ENCODE peak calls at places on chromosomes 6 and 20, in four cellular contexts. L, P, X and V are unnamed samples. For H3K36me3, the result is how much of the 10 kb centered on the place peaks cover.

GRCh38 chr6:46491201-46491788 is at the start of gene RCAN2:
- DNase-seq in L (peak), P (no peak), X (peak), V (peak)

GRCh38 chr20:36969478-36970186 is 18.1 kb upstream of the SAMHD1 start:
- DNase-seq in L (no peak), P (no peak), X (no peak), V (no peak)

GRCh38 chr6:71537717-71538116 is 249.1 kb downstream of the OGFRL1 start:
- DNase-seq in L (no peak), P (no peak), X (no peak), V (no peak)

GRCh38 chr20:48456361-48457184 is 371.2 kb downstream of the PREX1 start:
- DNase-seq in L (no peak), P (peak), X (no peak), V (no peak)

GRCh38 chr20:56626367-56627121 is 2.6 kb upstream of the TFAP2C start:
- DNase-seq in L (no peak), P (no peak), X (no peak), V (no peak)

GRCh38 chr20:36573103-36573797 is at the start of gene TGIF2:
- DNase-seq in L (peak), P (peak), X (peak), V (peak)

GRCh38 chr20:11689262-11689661 is 228.4 kb upstream of the BTBD3 start:
- DNase-seq in L (no peak), P (no peak), X (no peak), V (no peak)

GRCh38 chr20:63163171-63163570 is 52.8 kb downstream of the YTHDF1 start:
- DNase-seq in L (peak), P (no peak), X (no peak), V (peak)

GRCh38 chr6:64293298-64293697 is 657.7 kb downstream of the PHF3 start:
- DNase-seq in L (no peak), P (no peak), X (no peak), V (no peak)

GRCh38 chr20:51172558-51173428 is 149.9 kb upstream of the KCNG1 start:
- DNase-seq in L (no peak), P (no peak), X (no peak), V (no peak)

GRCh38 chr6:112176175-112176574 is 78.2 kb downstream of the LAMA4 start:
- DNase-seq in L (no peak), P (no peak), X (no peak), V (no peak)

GRCh38 chr6:29419516-29419915 is 4.8 kb downstream of the OR12D1 start:
- DNase-seq in L (no peak), P (no peak), X (no peak), V (no peak)

GRCh38 chr20:63847374-63848002 is 13.8 kb upstream of the ABHD16B start:
- DNase-seq in L (no peak), P (no peak), X (no peak), V (no peak)

GRCh38 chr6:108165714-108166663 is at the start of gene NR2E1:
- DNase-seq in L (no peak), P (no peak), X (no peak), V (no peak)

GRCh38 chr20:45044601-45045000 is 56.3 kb downstream of the KCNS1 start:
- DNase-seq in L (no peak), P (no peak), X (no peak), V (no peak)

GRCh38 chr20:17610566-17611289 is 40.9 kb downstream of the DSTN start:
- DNase-seq in L (no peak), P (no peak), X (no peak), V (peak)

GRCh38 chr6:147167009-147167408 is 37.2 kb upstream of the STXBP5 start:
- DNase-seq in L (no peak), P (no peak), X (no peak), V (no peak)

GRCh38 chr20:62642666-62643520 is 590 bp downstream of the SLCO4A1 start:
- DNase-seq in L (peak), P (no peak), X (no peak), V (no peak)

GRCh38 chr6:39792501-39793450 is 600 bp downstream of the DAAM2 start:
- DNase-seq in L (peak), P (no peak), X (no peak), V (peak)

GRCh38 chr6:144007779-144008500 is at the start of gene PLAGL1:
- DNase-seq in L (peak), P (no peak), X (peak), V (peak)

GRCh38 chr6:136153976-136154375 is 96.1 kb downstream of the MTFR2 start:
- DNase-seq in L (peak), P (no peak), X (no peak), V (no peak)

GRCh38 chr6:69719602-69720193 is 77.1 kb downstream of the LMBRD1 start:
- DNase-seq in L (no peak), P (no peak), X (no peak), V (no peak)

GRCh38 chr6:150256618-150257272 is 112.1 kb upstream of the IYD start:
- DNase-seq in L (no peak), P (no peak), X (no peak), V (no peak)

GRCh38 chr20:9838035-9838377 is 870 bp downstream of the PAK5 start:
- DNase-seq in L (no peak), P (no peak), X (no peak), V (no peak)

GRCh38 chr20:38143238-38143645 is 21.8 kb downstream of the TGM2 start:
- DNase-seq in L (no peak), P (no peak), X (no peak), V (peak)
- H3K36me3 ChIP-seq in L (half or more), P (under half), X (half or more), V (under half)

GRCh38 chr6:159769470-159769869 is 7.6 kb downstream of the ACAT2 start:
- DNase-seq in L (no peak), P (no peak), X (no peak), V (no peak)
- H3K36me3 ChIP-seq in L (half or more), P (under half), X (under half), V (under half)

DNA sequence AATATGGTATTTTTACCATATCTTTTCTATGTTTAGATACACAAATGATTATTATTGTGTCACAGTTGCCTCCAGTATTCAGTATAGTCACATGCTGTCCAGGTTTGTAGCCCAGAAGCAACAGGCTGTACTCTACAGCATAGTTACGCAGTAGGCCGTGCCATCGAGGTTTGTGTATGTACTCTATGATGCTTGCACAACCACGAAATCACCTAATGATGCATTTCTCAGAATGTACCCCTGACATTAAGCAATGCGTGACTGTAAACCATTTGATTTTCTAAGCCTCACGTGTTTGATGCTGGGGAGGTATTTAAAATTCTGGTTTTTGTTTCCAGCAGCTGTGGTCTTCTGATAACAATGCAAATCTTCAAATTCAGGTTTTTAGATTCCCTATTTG is 207.6 kb downstream of the UST start:
- DNase-seq in L (no peak), P (no peak), X (no peak), V (no peak)
- H3K36me3 ChIP-seq in L (under half), P (under half), X (under half), V (under half)

GRCh38 chr6:35064508-35065440 is 76.4 kb downstream of the TCP11 start:
- DNase-seq in L (no peak), P (no peak), X (no peak), V (peak)
- H3K36me3 ChIP-seq in L (half or more), P (under half), X (half or more), V (under half)

DNA sequence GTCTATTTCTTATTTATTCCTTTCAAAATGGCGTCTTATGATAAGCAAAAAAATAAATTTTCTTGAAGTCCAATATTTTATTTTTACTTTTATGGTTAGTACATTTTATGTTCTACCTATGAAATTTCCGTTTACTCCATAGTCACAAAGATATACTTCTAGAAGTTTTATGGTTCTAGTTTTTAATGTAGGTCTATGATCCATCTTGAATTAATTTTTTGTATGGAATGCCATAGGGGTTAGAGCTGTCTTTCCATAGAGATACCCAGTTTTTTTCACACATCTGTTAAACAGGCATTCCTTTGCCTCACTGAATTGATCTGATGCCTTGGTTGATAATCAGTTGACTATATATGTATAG is 24.9 kb upstream of the ASIP start:
- DNase-seq in L (no peak), P (no peak), X (no peak), V (no peak)
- H3K36me3 ChIP-seq in L (under half), P (under half), X (under half), V (under half)

GRCh38 chr6:137852346-137852745 is 14.7 kb upstream of the TNFAIP3 start:
- DNase-seq in L (no peak), P (no peak), X (no peak), V (no peak)

GRCh38 chr6:137850816-137851602 is 16.1 kb upstream of the TNFAIP3 start:
- DNase-seq in L (no peak), P (no peak), X (no peak), V (no peak)

GRCh38 chr6:137853569-137854213 is 13.4 kb upstream of the TNFAIP3 start:
- DNase-seq in L (no peak), P (no peak), X (no peak), V (no peak)

GRCh38 chr6:137851669-137852068 is 15.4 kb upstream of the TNFAIP3 start:
- DNase-seq in L (no peak), P (no peak), X (no peak), V (no peak)

DNA sequence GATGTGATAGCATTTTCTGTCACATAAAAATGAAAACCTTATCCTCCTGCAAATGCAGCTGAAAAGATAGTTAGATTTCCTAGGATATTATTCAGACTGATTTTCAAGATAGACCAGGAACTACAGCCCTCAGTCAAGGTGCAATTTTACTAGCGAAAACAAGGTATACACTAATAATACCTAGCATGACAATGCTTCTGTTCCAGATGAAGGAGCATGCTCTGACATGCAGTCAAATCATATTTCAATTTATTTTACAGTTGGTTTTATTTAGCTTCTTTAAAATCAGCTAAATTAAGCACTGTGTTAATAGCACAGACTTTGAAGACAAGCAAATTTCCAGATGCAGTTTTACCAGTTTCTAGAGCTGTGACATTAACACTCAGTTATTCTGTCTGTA is 14.2 kb upstream of the TNFAIP3 start:
- DNase-seq in L (no peak), P (no peak), X (no peak), V (no peak)
- H3K36me3 ChIP-seq in L (under half), P (under half), X (under half), V (under half)

GRCh38 chr6:33279257-33279695 is 2.4 kb downstream of the B3GALT4 start:
- DNase-seq in L (no peak), P (no peak), X (no peak), V (no peak)

GRCh38 chr6:33278392-33278741 is 1.4 kb downstream of the B3GALT4 start:
- DNase-seq in L (no peak), P (no peak), X (no peak), V (no peak)

GRCh38 chr6:33280539-33280938 is 3.6 kb downstream of the B3GALT4 start:
- DNase-seq in L (no peak), P (no peak), X (no peak), V (no peak)

GRCh38 chr6:33278810-33279209 is 1.9 kb downstream of the B3GALT4 start:
- DNase-seq in L (no peak), P (no peak), X (no peak), V (no peak)

GRCh38 chr6:33279971-33280511 is 3.1 kb downstream of the B3GALT4 start:
- DNase-seq in L (no peak), P (no peak), X (no peak), V (no peak)
- H3K36me3 ChIP-seq in L (half or more), P (under half), X (half or more), V (under half)